ENCODE peak calls at places on chromosomes 13 and 19, in seven cellular contexts. S is WTC11, W is A549, A is NB4, M is K562, B is HepG2, J is HCT116. K is an unnamed sample.

GRCh38 chr19:27986299-27986698 is 1226.7 kb downstream of the UQCRFS1 start:
- DNase-seq in S (no peak), W (no peak), A (no peak), M (no peak), B (no peak), J (no peak), K (no peak)

GRCh38 chr19:28420731-28421550 is 792.0 kb downstream of the UQCRFS1 start:
- DNase-seq in S (no peak), W (no peak), A (no peak), M (no peak), B (no peak), J (no peak), K (no peak)

GRCh38 chr19:46413262-46414031 is at the start of gene CCDC8:
- DNase-seq in S (peak), W (no peak), A (peak), M (peak), B (no peak), J (no peak), K (no peak)

GRCh38 chr13:33676045-33676699 is 141.8 kb upstream of the RFC3 start:
- DNase-seq in S (no peak), W (no peak), A (no peak), M (no peak), B (peak), J (no peak), K (peak)

GRCh38 chr13:98452851-98453250 is 124.1 kb downstream of the STK24 start:
- DNase-seq in S (no peak), W (no peak), A (no peak), M (no peak), B (no peak), J (no peak), K (no peak)

GRCh38 chr19:42074513-42075363 is 1.2 kb upstream of the ZNF574 start:
- DNase-seq in S (no peak), W (peak), A (peak), M (peak), B (no peak), J (no peak), K (no peak)

GRCh38 chr19:15252398-15253018 is 20.3 kb upstream of the EPHX3 start:
- DNase-seq in S (peak), W (no peak), A (peak), M (no peak), B (no peak), J (no peak), K (peak)

GRCh38 chr19:10228925-10229324 is 2.2 kb downstream of the S1PR2 start:
- DNase-seq in S (peak), W (peak), A (peak), M (peak), B (peak), J (no peak), K (peak)

GRCh38 chr19:6820237-6820636 is 47.7 kb downstream of the VAV1 start:
- DNase-seq in S (no peak), W (no peak), A (no peak), M (no peak), B (no peak), J (no peak), K (no peak)

GRCh38 chr13:45807520-45808099 is 43.9 kb downstream of the SIAH3 start:
- DNase-seq in S (peak), W (peak), A (peak), M (peak), B (peak), J (peak), K (peak)

GRCh38 chr19:48194041-48194871 is 23.8 kb downstream of the ZSWIM9 start:
- DNase-seq in S (peak), W (no peak), A (peak), M (peak), B (peak), J (no peak), K (no peak)

GRCh38 chr19:46551175-46551574 is 50.0 kb upstream of the CALM3 start:
- DNase-seq in S (no peak), W (no peak), A (peak), M (no peak), B (no peak), J (no peak), K (no peak)

GRCh38 chr13:106612688-106613087 is 44.8 kb upstream of the ARGLU1 start:
- DNase-seq in S (no peak), W (no peak), A (peak), M (no peak), B (no peak), J (no peak), K (no peak)

GRCh38 chr19:38663156-38663651 is 15.8 kb downstream of the ACTN4 start:
- DNase-seq in S (no peak), W (no peak), A (no peak), M (no peak), B (no peak), J (no peak), K (no peak)

GRCh38 chr19:38662508-38663155 is 15.2 kb downstream of the ACTN4 start:
- DNase-seq in S (no peak), W (no peak), A (no peak), M (no peak), B (no peak), J (no peak), K (no peak)

GRCh38 chr19:38665219-38665931 is 17.9 kb downstream of the ACTN4 start:
- DNase-seq in S (no peak), W (no peak), A (no peak), M (no peak), B (no peak), J (no peak), K (peak)

GRCh38 chr19:38664503-38665211 is 17.2 kb downstream of the ACTN4 start:
- DNase-seq in S (no peak), W (no peak), A (peak), M (peak), B (no peak), J (no peak), K (peak)

GRCh38 chr19:38663957-38664502 is 16.6 kb downstream of the ACTN4 start:
- DNase-seq in S (no peak), W (no peak), A (no peak), M (no peak), B (no peak), J (no peak), K (no peak)
- TF ChIP-seq MAX in S (no peak), W (no peak), A (no peak), M (no peak), B (no peak), J (no peak), K (no peak)

GRCh38 chr19:29487432-29487831 is 38.4 kb upstream of the VSTM2B start:
- DNase-seq in S (no peak), W (no peak), A (peak), M (no peak), B (no peak), J (no peak), K (no peak)
- TF ChIP-seq MAX in S (no peak), W (no peak), A (no peak), M (no peak), B (no peak), J (no peak), K (no peak)

GRCh38 chr19:55216461-55217198 is 7.3 kb upstream of the PTPRH start:
- DNase-seq in S (peak), W (peak), A (peak), M (peak), B (peak), J (peak), K (peak)
- TF ChIP-seq MAX in S (peak), W (peak), A (peak), M (peak), B (peak), J (peak), K (peak)

GRCh38 chr13:74061939-74062595 is 72.1 kb downstream of the KLF12 start:
- DNase-seq in S (no peak), W (no peak), A (no peak), M (no peak), B (no peak), J (no peak), K (peak)
- TF ChIP-seq MAX in S (no peak), W (no peak), A (no peak), M (no peak), B (no peak), J (no peak), K (no peak)